ENCODE peak calls at places on chromosomes 3 and 15, in five cellular contexts. One of them, this sample, is unnamed.

GRCh38 chr3:171200052-171201029 is 173.8 kb upstream of the SLC2A2 start:
- DNase-seq in astrocyte: peak; percentile 52
- DNase-seq in cardiac fibroblast: no peak
- DNase-seq in mesothelial cell of epicardium: no peak
- DNase-seq in neural progenitor cell: no peak
- DNase-seq in this sample: no peak

GRCh38 chr15:44738340-44738984 is 2.1 kb downstream of the TRIM69 start:
- DNase-seq in cardiac fibroblast: peak; percentile 80
- DNase-seq in mesothelial cell of epicardium: no peak
- DNase-seq in neural progenitor cell: peak; percentile 15
- DNase-seq in astrocyte: peak; percentile 20
- DNase-seq in this sample: no peak

GRCh38 chr3:67896130-67896529 is 241.7 kb upstream of the SUCLG2 start:
- DNase-seq in mesothelial cell of epicardium: no peak
- DNase-seq in cardiac fibroblast: no peak
- DNase-seq in neural progenitor cell: no peak
- DNase-seq in astrocyte: no peak
- DNase-seq in this sample: no peak

GRCh38 chr3:195556390-195556789 is 13.3 kb upstream of the PPP1R2 start:
- DNase-seq in mesothelial cell of epicardium: no peak
- DNase-seq in astrocyte: no peak
- DNase-seq in neural progenitor cell: peak; percentile 44
- DNase-seq in cardiac fibroblast: peak; percentile 22
- DNase-seq in this sample: no peak

GRCh38 chr15:99016680-99017321 is 9.2 kb upstream of the PGPEP1L start:
- DNase-seq in neural progenitor cell: no peak
- DNase-seq in astrocyte: peak; percentile 63
- DNase-seq in mesothelial cell of epicardium: no peak
- DNase-seq in cardiac fibroblast: peak; percentile 31
- DNase-seq in this sample: no peak

GRCh38 chr3:32176989-32177701 is 61.3 kb upstream of the CMTM8 start:
- DNase-seq in cardiac fibroblast: peak; percentile 81
- DNase-seq in astrocyte: peak; percentile 23
- DNase-seq in mesothelial cell of epicardium: no peak
- DNase-seq in neural progenitor cell: peak; percentile 64
- DNase-seq in this sample: no peak

GRCh38 chr15:74202461-74203401 is at the start of gene STRA6:
- DNase-seq in cardiac fibroblast: no peak
- DNase-seq in mesothelial cell of epicardium: peak; percentile 43
- DNase-seq in astrocyte: peak; percentile 53
- DNase-seq in neural progenitor cell: peak; percentile 77
- DNase-seq in this sample: no peak

GRCh38 chr15:58957101-58957973 is 23.9 kb upstream of the SLTM start:
- DNase-seq in neural progenitor cell: peak; percentile 83
- DNase-seq in mesothelial cell of epicardium: no peak
- DNase-seq in cardiac fibroblast: peak; percentile 77
- DNase-seq in astrocyte: no peak
- DNase-seq in this sample: peak; percentile 17

GRCh38 chr3:65939184-65939583 is 99.5 kb downstream of the MAGI1 start:
- DNase-seq in cardiac fibroblast: no peak
- DNase-seq in mesothelial cell of epicardium: no peak
- DNase-seq in astrocyte: no peak
- DNase-seq in neural progenitor cell: no peak
- DNase-seq in this sample: no peak

GRCh38 chr3:42802876-42803799 is 1.2 kb downstream of the HIGD1A start:
- DNase-seq in mesothelial cell of epicardium: no peak
- DNase-seq in cardiac fibroblast: peak; percentile 41
- DNase-seq in astrocyte: peak; percentile 20
- DNase-seq in neural progenitor cell: peak; percentile 55
- DNase-seq in this sample: no peak

GRCh38 chr3:176663819-176664218 is 533.5 kb downstream of the TBL1XR1 start:
- DNase-seq in neural progenitor cell: peak; percentile 39
- DNase-seq in mesothelial cell of epicardium: no peak
- DNase-seq in astrocyte: peak; percentile 70
- DNase-seq in cardiac fibroblast: peak; percentile 86
- DNase-seq in this sample: no peak

GRCh38 chr15:87527416-87527815 is 729.1 kb downstream of the NTRK3 start:
- DNase-seq in astrocyte: peak; percentile 79
- DNase-seq in neural progenitor cell: no peak
- DNase-seq in mesothelial cell of epicardium: no peak
- DNase-seq in cardiac fibroblast: peak; percentile 8
- DNase-seq in this sample: no peak

GRCh38 chr15:48981941-48982340 is 18.2 kb upstream of the SHC4 start:
- DNase-seq in astrocyte: no peak
- DNase-seq in cardiac fibroblast: peak; percentile 18
- DNase-seq in neural progenitor cell: no peak
- DNase-seq in mesothelial cell of epicardium: no peak
- DNase-seq in this sample: no peak

GRCh38 chr3:173411288-173412064 is 13.9 kb downstream of the NLGN1 start:
- DNase-seq in cardiac fibroblast: peak; percentile 65
- DNase-seq in mesothelial cell of epicardium: no peak
- DNase-seq in neural progenitor cell: no peak
- DNase-seq in astrocyte: peak; percentile 38
- DNase-seq in this sample: no peak

GRCh38 chr3:119177321-119177720 is 3.9 kb downstream of the UPK1B start:
- DNase-seq in neural progenitor cell: no peak
- DNase-seq in astrocyte: no peak
- DNase-seq in cardiac fibroblast: no peak
- DNase-seq in mesothelial cell of epicardium: no peak
- DNase-seq in this sample: no peak

GRCh38 chr3:120555661-120556509 is 40.3 kb upstream of the NDUFB4 start:
- DNase-seq in cardiac fibroblast: no peak
- DNase-seq in mesothelial cell of epicardium: no peak
- DNase-seq in astrocyte: no peak
- DNase-seq in neural progenitor cell: no peak
- DNase-seq in this sample: no peak

GRCh38 chr15:39580630-39581500 is at the start of gene THBS1:
- DNase-seq in mesothelial cell of epicardium: peak; percentile 86
- DNase-seq in neural progenitor cell: peak; percentile 95
- DNase-seq in cardiac fibroblast: peak; percentile 91
- DNase-seq in astrocyte: peak; percentile 83
- DNase-seq in this sample: no peak

GRCh38 chr15:72722071-72722696 is 36.2 kb downstream of the BBS4 start:
- DNase-seq in neural progenitor cell: peak; percentile 78
- DNase-seq in cardiac fibroblast: peak; percentile 83
- DNase-seq in astrocyte: peak; percentile 45
- DNase-seq in mesothelial cell of epicardium: peak; percentile 25
- DNase-seq in this sample: peak; percentile 32

GRCh38 chr3:8981700-8982099 is 18.4 kb upstream of the RAD18 start:
- DNase-seq in neural progenitor cell: no peak
- DNase-seq in mesothelial cell of epicardium: no peak
- DNase-seq in cardiac fibroblast: no peak
- DNase-seq in astrocyte: no peak
- DNase-seq in this sample: no peak

DNA sequence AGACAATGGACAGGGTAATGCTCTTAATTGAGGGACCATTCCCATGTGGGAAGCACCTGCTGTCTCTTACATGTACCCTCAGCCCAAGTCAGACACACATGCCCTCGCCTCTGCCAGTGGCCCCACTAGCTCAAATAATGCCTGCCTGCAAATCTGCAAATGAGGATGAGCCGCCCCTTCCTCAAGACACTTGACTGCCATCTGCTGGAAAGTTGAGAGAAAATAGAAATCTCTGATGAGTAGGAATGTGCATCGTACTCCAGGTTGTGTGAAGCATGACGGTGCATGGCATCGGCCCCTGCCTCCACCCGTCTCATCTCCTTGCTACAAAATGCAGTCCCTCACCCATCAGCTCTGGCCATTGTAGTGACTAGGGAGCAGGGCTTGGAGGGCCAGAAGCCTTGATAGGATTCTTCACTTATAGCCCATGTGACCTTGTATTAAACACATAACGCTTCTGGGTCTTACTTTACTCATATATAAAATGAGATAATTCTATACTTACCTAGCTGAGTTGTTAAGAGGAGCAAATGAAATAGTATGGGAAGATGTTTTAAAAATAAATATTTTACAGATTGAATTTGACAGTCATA is 6.3 kb upstream of the SCN5A start:
- DNase-seq in neural progenitor cell: peak; percentile 85
- DNase-seq in astrocyte: peak; percentile 14
- DNase-seq in mesothelial cell of epicardium: no peak
- DNase-seq in cardiac fibroblast: peak; percentile 52
- DNase-seq in this sample: no peak
- TF ChIP-seq CTCF in neural progenitor cell: peak; percentile 72
- TF ChIP-seq CTCF in astrocyte: peak; percentile 45
- TF ChIP-seq CTCF in mesothelial cell of epicardium: peak; percentile 43
- TF ChIP-seq CTCF in cardiac fibroblast: peak; percentile 51
- TF ChIP-seq CTCF in this sample: no peak

GRCh38 chr3:197959891-197960693 is at the start of gene LMLN:
- DNase-seq in mesothelial cell of epicardium: peak; percentile 93
- DNase-seq in cardiac fibroblast: peak; percentile 97
- DNase-seq in astrocyte: peak; percentile 91
- DNase-seq in neural progenitor cell: peak; percentile 97
- DNase-seq in this sample: peak; percentile 89
- TF ChIP-seq CTCF in mesothelial cell of epicardium: no peak
- TF ChIP-seq CTCF in cardiac fibroblast: no peak
- TF ChIP-seq CTCF in astrocyte: no peak
- TF ChIP-seq CTCF in neural progenitor cell: no peak
- TF ChIP-seq CTCF in this sample: no peak

GRCh38 chr3:5798809-5799208 is 611.3 kb downstream of the EDEM1 start:
- DNase-seq in mesothelial cell of epicardium: no peak
- DNase-seq in astrocyte: peak; percentile 54
- DNase-seq in cardiac fibroblast: no peak
- DNase-seq in neural progenitor cell: no peak
- DNase-seq in this sample: no peak
- TF ChIP-seq CTCF in mesothelial cell of epicardium: no peak
- TF ChIP-seq CTCF in astrocyte: no peak
- TF ChIP-seq CTCF in cardiac fibroblast: no peak
- TF ChIP-seq CTCF in neural progenitor cell: no peak
- TF ChIP-seq CTCF in this sample: no peak

GRCh38 chr3:175127075-175127662 is 268.0 kb downstream of the NAALADL2 start:
- DNase-seq in mesothelial cell of epicardium: no peak
- DNase-seq in cardiac fibroblast: no peak
- DNase-seq in astrocyte: no peak
- DNase-seq in neural progenitor cell: no peak
- DNase-seq in this sample: no peak

DNA sequence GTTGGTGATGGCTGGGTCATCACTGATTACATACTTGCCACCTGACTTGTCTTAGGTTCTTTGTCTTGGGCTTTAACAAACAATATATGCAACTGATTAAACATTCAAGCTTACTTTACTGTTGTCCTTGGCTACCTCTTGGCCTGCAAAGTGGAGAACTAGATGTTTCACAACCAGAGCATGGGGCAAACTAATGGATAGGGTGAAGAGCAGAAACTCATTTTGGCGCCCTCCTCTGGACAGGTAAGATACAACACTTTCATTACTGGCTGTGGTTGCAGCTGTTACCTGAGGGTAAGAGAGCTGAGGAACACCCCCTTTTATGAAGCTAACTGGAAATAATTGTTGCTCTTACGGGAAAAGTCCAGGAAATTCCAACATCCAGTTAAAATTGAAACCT is 262.1 kb downstream of the NAALADL2 start:
- DNase-seq in neural progenitor cell: peak; percentile 3
- DNase-seq in astrocyte: no peak
- DNase-seq in cardiac fibroblast: no peak
- DNase-seq in mesothelial cell of epicardium: no peak
- DNase-seq in this sample: no peak
- TF ChIP-seq CTCF in neural progenitor cell: peak; percentile 51
- TF ChIP-seq CTCF in astrocyte: peak; percentile 16
- TF ChIP-seq CTCF in cardiac fibroblast: peak; percentile 24
- TF ChIP-seq CTCF in mesothelial cell of epicardium: no peak
- TF ChIP-seq CTCF in this sample: no peak

GRCh38 chr15:96049323-96049722 is 281.2 kb upstream of the NR2F2 start:
- DNase-seq in cardiac fibroblast: no peak
- DNase-seq in mesothelial cell of epicardium: no peak
- DNase-seq in astrocyte: no peak
- DNase-seq in neural progenitor cell: no peak
- DNase-seq in this sample: no peak

GRCh38 chr15:96046620-96047240 is 283.8 kb upstream of the NR2F2 start:
- DNase-seq in cardiac fibroblast: no peak
- DNase-seq in astrocyte: peak; percentile 60
- DNase-seq in mesothelial cell of epicardium: no peak
- DNase-seq in neural progenitor cell: no peak
- DNase-seq in this sample: no peak

GRCh38 chr15:96043586-96044171 is 286.8 kb upstream of the NR2F2 start:
- DNase-seq in neural progenitor cell: peak; percentile 63
- DNase-seq in cardiac fibroblast: no peak
- DNase-seq in astrocyte: no peak
- DNase-seq in mesothelial cell of epicardium: no peak
- DNase-seq in this sample: no peak

GRCh38 chr15:96049766-96050165 is 280.7 kb upstream of the NR2F2 start:
- DNase-seq in mesothelial cell of epicardium: no peak
- DNase-seq in astrocyte: no peak
- DNase-seq in neural progenitor cell: no peak
- DNase-seq in cardiac fibroblast: no peak
- DNase-seq in this sample: no peak

GRCh38 chr15:96047255-96047931 is 283.1 kb upstream of the NR2F2 start:
- DNase-seq in neural progenitor cell: no peak
- DNase-seq in astrocyte: peak; percentile 97
- DNase-seq in mesothelial cell of epicardium: no peak
- DNase-seq in cardiac fibroblast: peak; percentile 90
- DNase-seq in this sample: no peak
- TF ChIP-seq CTCF in neural progenitor cell: no peak
- TF ChIP-seq CTCF in astrocyte: peak; percentile 14
- TF ChIP-seq CTCF in mesothelial cell of epicardium: no peak
- TF ChIP-seq CTCF in cardiac fibroblast: peak; percentile 9
- TF ChIP-seq CTCF in this sample: no peak

GRCh38 chr3:152938974-152939636 is 104.2 kb downstream of the P2RY1 start:
- DNase-seq in neural progenitor cell: no peak
- DNase-seq in cardiac fibroblast: no peak
- DNase-seq in astrocyte: no peak
- DNase-seq in mesothelial cell of epicardium: no peak
- DNase-seq in this sample: no peak

GRCh38 chr3:152942366-152942765 is 107.4 kb downstream of the P2RY1 start:
- DNase-seq in astrocyte: no peak
- DNase-seq in neural progenitor cell: no peak
- DNase-seq in mesothelial cell of epicardium: no peak
- DNase-seq in cardiac fibroblast: no peak
- DNase-seq in this sample: no peak

GRCh38 chr3:152941825-152942224 is 106.9 kb downstream of the P2RY1 start:
- DNase-seq in cardiac fibroblast: no peak
- DNase-seq in mesothelial cell of epicardium: no peak
- DNase-seq in neural progenitor cell: no peak
- DNase-seq in astrocyte: no peak
- DNase-seq in this sample: no peak

DNA sequence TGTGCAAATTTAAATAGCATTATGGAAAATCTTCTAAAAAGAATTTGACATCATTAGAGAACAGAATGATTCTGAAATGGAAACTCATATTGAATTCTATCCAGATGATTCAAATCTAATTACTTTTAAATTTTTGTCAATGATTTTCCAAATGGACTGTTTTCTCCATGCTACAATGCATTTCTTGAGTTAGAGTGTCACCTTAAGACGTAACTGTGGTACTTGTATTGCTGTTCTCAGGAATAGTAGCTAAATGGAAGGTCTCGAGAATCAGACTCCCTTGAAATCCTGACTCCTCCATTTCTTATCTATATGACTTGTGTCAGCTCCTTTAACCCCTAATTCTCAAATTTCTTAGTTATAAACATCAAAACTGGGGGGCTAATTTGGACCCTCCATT is 102.3 kb downstream of the P2RY1 start:
- DNase-seq in astrocyte: no peak
- DNase-seq in cardiac fibroblast: no peak
- DNase-seq in mesothelial cell of epicardium: no peak
- DNase-seq in neural progenitor cell: no peak
- DNase-seq in this sample: no peak
- TF ChIP-seq CTCF in astrocyte: no peak
- TF ChIP-seq CTCF in cardiac fibroblast: no peak
- TF ChIP-seq CTCF in mesothelial cell of epicardium: no peak
- TF ChIP-seq CTCF in neural progenitor cell: peak; percentile 25
- TF ChIP-seq CTCF in this sample: no peak